ENCODE peak calls at places on chromosomes 13 and 19, in nine cellular contexts. T is fibroblast of lung; I is CD8-positive, alpha-beta memory T cell; R is hepatocyte; M is Peyer's patch; X is ascending aorta; L is thoracic aorta; W is heart right ventricle; Z is CD4-positive, CD25-positive, alpha-beta regulatory T cell. S is an unnamed sample. For H3K4me1, the result is how much of the 10 kb centered on the place peaks cover.

GRCh38 chr19:41175825-41176734 is 16.9 kb upstream of the CYP2S1 start:
- DNase-seq in T (peak), I (no peak), R (peak), M (peak), X (peak), L (no peak), W (no peak), Z (no peak), S (peak)

GRCh38 chr19:51726049-51726448 is 2.3 kb upstream of the HAS1 start:
- DNase-seq in T (peak), I (no peak), R (peak), M (no peak), X (no peak), L (no peak), W (no peak), Z (no peak), S (peak)

GRCh38 chr13:59269476-59269875 is 894.3 kb downstream of the DIAPH3 start:
- DNase-seq in T (peak), I (no peak), R (no peak), M (no peak), X (no peak), L (no peak), W (no peak), Z (no peak), S (no peak)

GRCh38 chr19:10587022-10587838 is at the start of gene AP1M2:
- DNase-seq in T (no peak), I (no peak), R (peak), M (no peak), X (no peak), L (no peak), W (no peak), Z (no peak), S (no peak)

GRCh38 chr13:44188257-44188656 is 185.4 kb upstream of the SERP2 start:
- DNase-seq in T (peak), I (no peak), R (no peak), M (no peak), X (no peak), L (no peak), W (no peak), Z (no peak), S (no peak)

GRCh38 chr19:46015961-46016425 is 6.9 kb downstream of the PGLYRP1 start:
- DNase-seq in T (no peak), I (peak), R (no peak), M (no peak), X (no peak), L (no peak), W (no peak), Z (peak), S (no peak)

GRCh38 chr13:95182570-95183285 is 118.5 kb downstream of the ABCC4 start:
- DNase-seq in T (no peak), I (no peak), R (no peak), M (no peak), X (no peak), L (no peak), W (no peak), Z (no peak), S (no peak)

GRCh38 chr13:51584731-51585191 is 499 bp downstream of the WDFY2 start:
- DNase-seq in T (peak), I (peak), R (peak), M (peak), X (no peak), L (peak), W (peak), Z (peak), S (peak)

GRCh38 chr13:89066868-89067466 is 1395.8 kb downstream of the SLITRK5 start:
- DNase-seq in T (peak), I (peak), R (peak), M (no peak), X (no peak), L (no peak), W (no peak), Z (no peak), S (no peak)

GRCh38 chr13:29847501-29847983 is 2.9 kb downstream of the UBL3 start:
- DNase-seq in T (peak), I (no peak), R (peak), M (no peak), X (no peak), L (no peak), W (peak), Z (no peak), S (no peak)

GRCh38 chr13:82606008-82606407 is 1276.3 kb downstream of the SLITRK1 start:
- DNase-seq in T (no peak), I (no peak), R (no peak), M (no peak), X (no peak), L (no peak), W (no peak), Z (no peak), S (no peak)

GRCh38 chr13:23159205-23159586 is 21.6 kb upstream of the SGCG start:
- DNase-seq in T (peak), I (no peak), R (peak), M (no peak), X (no peak), L (no peak), W (peak), Z (no peak), S (no peak)

GRCh38 chr13:94988654-94989053 is 276.3 kb upstream of the SOX21 start:
- DNase-seq in T (no peak), I (no peak), R (no peak), M (no peak), X (no peak), L (no peak), W (no peak), Z (no peak), S (no peak)

GRCh38 chr13:79581870-79582315 is 100.9 kb downstream of the NDFIP2 start:
- DNase-seq in T (peak), I (no peak), R (no peak), M (no peak), X (no peak), L (no peak), W (peak), Z (no peak), S (peak)

GRCh38 chr19:10568444-10568825 is 344 bp downstream of the CDKN2D start:
- DNase-seq in T (no peak), I (no peak), R (peak), M (peak), X (no peak), L (no peak), W (peak), Z (no peak), S (no peak)

GRCh38 chr19:11064831-11065303 is 24.4 kb upstream of the LDLR start:
- DNase-seq in T (peak), I (no peak), R (no peak), M (no peak), X (no peak), L (no peak), W (no peak), Z (no peak), S (no peak)

GRCh38 chr19:38441660-38442348 is 8.3 kb downstream of the RYR1 start:
- DNase-seq in T (no peak), I (no peak), R (no peak), M (no peak), X (no peak), L (no peak), W (no peak), Z (no peak), S (no peak)

GRCh38 chr19:19737559-19738332 is 4.8 kb upstream of the ZNF14 start:
- DNase-seq in T (no peak), I (no peak), R (no peak), M (no peak), X (no peak), L (no peak), W (no peak), Z (no peak), S (no peak)

GRCh38 chr19:19742773-19743172 is 9.9 kb upstream of the ZNF14 start:
- DNase-seq in T (no peak), I (no peak), R (no peak), M (no peak), X (no peak), L (no peak), W (no peak), Z (no peak), S (no peak)

GRCh38 chr19:19741184-19741583 is 8.3 kb upstream of the ZNF14 start:
- DNase-seq in T (no peak), I (no peak), R (no peak), M (no peak), X (no peak), L (no peak), W (no peak), Z (no peak), S (no peak)

GRCh38 chr19:19740755-19741154 is 7.8 kb upstream of the ZNF14 start:
- DNase-seq in T (no peak), I (no peak), R (no peak), M (no peak), X (no peak), L (no peak), W (no peak), Z (no peak), S (no peak)

DNA sequence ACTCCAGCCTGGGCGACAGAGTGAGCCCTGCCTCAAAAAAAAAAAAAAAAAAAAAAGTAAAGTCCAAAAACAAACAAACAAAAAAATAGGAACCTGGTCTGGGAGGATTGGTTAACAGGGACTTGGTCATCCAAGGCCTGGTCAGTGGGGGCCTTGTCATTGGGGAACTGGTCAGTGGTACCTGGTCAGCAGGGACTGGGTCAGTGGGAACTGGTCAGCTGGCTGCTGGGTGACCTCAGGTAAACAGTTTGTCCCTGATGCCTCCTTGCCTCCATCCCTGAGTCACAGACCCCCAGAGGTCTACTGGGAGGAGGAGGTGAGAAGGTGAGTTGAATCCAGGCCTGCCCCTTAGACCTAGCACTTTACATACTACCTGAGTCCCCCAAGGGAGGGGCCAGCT is 5.7 kb upstream of the ZNF14 start:
- DNase-seq in T (no peak), I (no peak), R (no peak), M (no peak), X (no peak), L (no peak), W (no peak), Z (no peak), S (no peak)
- H3K27ac ChIP-seq in T (no peak), I (no peak), R (no peak), M (no peak), X (no peak), L (no peak), W (no peak), Z (no peak), S (no peak)

GRCh38 chr19:55440411-55441105 is 2.5 kb downstream of the SHISA7 start:
- DNase-seq in T (no peak), I (no peak), R (no peak), M (no peak), X (no peak), L (no peak), W (no peak), Z (no peak), S (peak)

GRCh38 chr19:55442372-55443044 is 592 bp downstream of the SHISA7 start:
- DNase-seq in T (no peak), I (no peak), R (no peak), M (no peak), X (no peak), L (no peak), W (no peak), Z (no peak), S (no peak)

GRCh38 chr19:55441319-55441691 is 1.8 kb downstream of the SHISA7 start:
- DNase-seq in T (no peak), I (no peak), R (no peak), M (no peak), X (no peak), L (no peak), W (no peak), Z (no peak), S (no peak)

GRCh38 chr19:55443045-55443823 is at the start of gene SHISA7:
- DNase-seq in T (no peak), I (no peak), R (no peak), M (no peak), X (no peak), L (no peak), W (no peak), Z (no peak), S (no peak)

GRCh38 chr19:55441692-55442321 is 1.3 kb downstream of the SHISA7 start:
- DNase-seq in T (no peak), I (no peak), R (no peak), M (no peak), X (no peak), L (no peak), W (no peak), Z (no peak), S (peak)
- H3K4me3 ChIP-seq in T (no peak), I (no peak), R (no peak), M (no peak), X (no peak), L (no peak), W (no peak), Z (no peak), S (no peak)

GRCh38 chr13:32134241-32134801 is 102.7 kb downstream of the FRY start:
- DNase-seq in T (peak), I (no peak), R (no peak), M (no peak), X (no peak), L (no peak), W (no peak), Z (no peak), S (no peak)
- H3K4me1 ChIP-seq in T (under half), I (under half), R (under half), M (under half), X (under half), L (under half), W (under half), Z (under half), S (under half)

DNA sequence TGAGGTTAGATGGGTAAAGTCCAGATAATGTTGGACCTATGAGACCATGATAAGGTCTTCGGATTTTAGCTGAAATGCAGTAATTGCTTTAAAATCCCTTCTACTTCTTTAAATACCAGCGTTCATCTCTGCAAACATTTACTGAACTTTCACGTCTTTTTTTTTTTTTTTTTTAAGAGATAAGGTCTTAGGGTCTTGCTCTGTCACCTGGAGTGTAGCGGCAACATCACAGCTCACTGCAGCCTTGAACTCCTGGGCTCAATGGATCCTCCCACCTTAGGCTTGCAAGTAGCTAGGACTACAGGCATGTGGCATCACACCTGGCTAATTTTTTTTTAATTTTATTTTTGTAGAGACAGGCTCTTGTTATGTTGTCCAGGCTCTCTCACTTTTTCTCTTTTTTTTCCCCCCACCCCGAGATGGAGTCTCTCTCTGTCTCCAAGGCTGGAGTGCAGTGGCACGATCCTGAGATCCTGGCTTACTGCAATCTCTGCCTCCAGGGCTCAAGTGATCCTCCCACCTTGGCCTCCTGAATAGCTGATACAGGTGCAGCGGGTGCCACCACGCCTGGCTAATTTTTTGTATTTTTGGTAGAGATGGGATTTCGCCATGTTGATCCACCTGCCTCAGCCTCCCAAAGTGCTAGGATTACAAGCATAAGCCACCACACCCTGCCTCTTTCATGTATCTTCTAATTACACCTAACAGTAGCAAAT is 4.2 kb upstream of the WBP4 start:
- DNase-seq in T (no peak), I (no peak), R (no peak), M (no peak), X (no peak), L (no peak), W (no peak), Z (no peak), S (no peak)
- H3K27ac ChIP-seq in T (no peak), I (no peak), R (no peak), M (no peak), X (no peak), L (no peak), W (no peak), Z (no peak), S (peak)

GRCh38 chr19:57212109-57212508 is 18.7 kb upstream of the AURKC start:
- DNase-seq in T (no peak), I (no peak), R (no peak), M (no peak), X (no peak), L (no peak), W (no peak), Z (no peak), S (no peak)
- H3K4me3 ChIP-seq in T (no peak), I (peak), R (no peak), M (no peak), X (no peak), L (no peak), W (no peak), Z (no peak), S (no peak)

GRCh38 chr19:7260161-7260560 is 34.1 kb downstream of the INSR start:
- DNase-seq in T (no peak), I (no peak), R (no peak), M (no peak), X (no peak), L (no peak), W (no peak), Z (no peak), S (no peak)

GRCh38 chr19:7258042-7258839 is 36.0 kb downstream of the INSR start:
- DNase-seq in T (no peak), I (no peak), R (no peak), M (no peak), X (no peak), L (no peak), W (no peak), Z (no peak), S (no peak)

GRCh38 chr19:7255631-7256030 is 38.6 kb downstream of the INSR start:
- DNase-seq in T (no peak), I (no peak), R (no peak), M (no peak), X (no peak), L (no peak), W (no peak), Z (no peak), S (no peak)

GRCh38 chr19:7257148-7258041 is 36.8 kb downstream of the INSR start:
- DNase-seq in T (peak), I (no peak), R (peak), M (no peak), X (no peak), L (peak), W (peak), Z (no peak), S (no peak)

DNA sequence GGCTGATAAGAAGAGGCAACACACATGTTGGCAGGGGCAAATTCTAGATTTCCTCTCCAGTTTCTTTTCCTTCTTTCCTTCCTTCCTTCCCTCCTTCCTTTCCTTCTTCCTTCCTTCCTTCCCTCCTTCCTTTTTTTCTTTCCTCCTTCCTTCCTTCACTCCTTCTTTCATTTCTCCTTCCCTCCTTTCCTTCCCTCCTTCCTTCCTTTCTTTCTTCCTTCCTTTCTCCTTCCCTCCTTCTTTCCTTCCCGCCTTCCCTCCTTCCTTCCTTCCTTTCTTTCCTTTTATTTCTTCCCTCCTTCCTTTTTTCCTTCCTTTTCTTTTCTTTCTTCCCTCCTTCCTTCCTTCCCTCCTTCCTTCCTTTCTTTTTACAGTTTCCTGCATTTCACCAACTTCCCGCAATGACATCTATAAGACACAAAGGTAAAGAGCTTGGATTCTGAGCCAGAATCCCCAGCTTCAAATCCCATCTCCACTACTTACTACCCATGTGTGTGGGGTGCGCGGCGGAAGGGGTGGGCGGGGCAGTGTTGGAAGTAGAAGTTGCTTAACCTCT is 35.3 kb downstream of the INSR start:
- DNase-seq in T (no peak), I (no peak), R (no peak), M (no peak), X (no peak), L (no peak), W (no peak), Z (no peak), S (no peak)
- H3K4me1 ChIP-seq in T (under half), I (under half), R (under half), M (under half), X (under half), L (under half), W (under half), Z (under half), S (under half)

GRCh38 chr19:16338470-16339360 is 14.1 kb downstream of the KLF2 start:
- DNase-seq in T (peak), I (peak), R (no peak), M (peak), X (peak), L (peak), W (no peak), Z (peak), S (peak)
- H3K27ac ChIP-seq in T (peak), I (peak), R (no peak), M (no peak), X (peak), L (peak), W (peak), Z (peak), S (peak)

DNA sequence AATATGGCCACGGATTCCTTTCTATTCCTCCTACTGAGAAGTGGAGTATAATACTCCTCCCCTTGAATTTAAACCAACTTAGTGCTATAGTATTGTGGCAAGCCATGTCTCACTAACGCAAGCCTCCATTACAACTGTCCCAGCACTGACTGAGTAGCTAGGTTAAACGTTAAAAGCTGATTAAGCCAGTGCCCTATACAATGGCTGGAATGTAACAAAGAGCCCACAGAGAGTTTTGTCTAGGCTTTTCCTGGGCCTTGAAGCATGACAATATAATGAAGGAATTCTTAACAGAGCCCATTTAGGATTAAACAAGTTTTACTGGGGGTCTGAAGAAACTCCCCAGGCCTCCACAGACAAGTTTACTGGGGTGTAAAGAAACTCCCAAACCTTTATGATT is 254.5 kb upstream of the DACH1 start:
- DNase-seq in T (no peak), I (no peak), R (no peak), M (no peak), X (no peak), L (no peak), W (no peak), Z (no peak), S (no peak)
- H3K4me3 ChIP-seq in T (no peak), I (no peak), R (no peak), M (no peak), X (no peak), L (no peak), W (no peak), Z (no peak), S (no peak)

DNA sequence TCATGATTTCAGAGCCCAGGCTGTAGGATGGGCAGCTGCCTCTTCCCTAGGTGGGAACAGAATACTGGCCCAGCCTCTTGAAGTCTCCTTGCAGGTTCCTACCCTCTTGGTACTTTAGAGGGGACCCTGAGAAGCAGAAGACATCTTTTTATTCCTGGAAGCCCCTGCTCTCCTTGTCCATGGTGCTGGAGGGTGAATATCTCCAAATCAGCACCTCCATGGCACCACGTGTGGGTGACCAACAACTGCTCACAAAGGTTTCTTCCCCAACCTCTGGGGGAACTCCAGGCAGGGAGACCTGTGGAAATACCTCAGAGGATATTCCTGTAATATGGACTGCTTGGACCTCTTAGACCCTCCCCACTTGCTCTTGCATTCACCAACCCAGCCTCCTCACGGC is 48.1 kb upstream of the TSHZ3 start:
- DNase-seq in T (no peak), I (no peak), R (no peak), M (no peak), X (no peak), L (no peak), W (no peak), Z (no peak), S (no peak)
- H3K4me1 ChIP-seq in T (under half), I (under half), R (under half), M (under half), X (under half), L (under half), W (under half), Z (under half), S (under half)

DNA sequence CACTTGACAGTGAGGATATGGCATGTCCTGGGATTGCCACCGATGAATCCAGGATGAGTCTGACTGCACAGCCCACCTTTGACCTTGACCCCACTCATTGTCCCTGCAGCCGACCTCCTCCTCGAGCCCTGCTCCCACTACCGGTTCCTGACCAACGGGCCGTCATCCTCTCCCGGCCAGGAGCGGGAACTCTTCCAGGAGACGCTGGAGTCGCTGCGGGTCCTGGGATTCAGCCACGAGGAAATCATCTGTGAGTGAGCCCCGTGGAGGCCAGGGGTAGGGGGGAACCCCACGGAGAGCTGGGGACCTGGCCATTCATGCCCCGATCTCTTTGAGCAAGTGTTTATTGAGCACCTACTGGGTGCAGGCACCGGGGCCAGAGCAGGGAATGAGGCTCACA is 28.4 kb downstream of the MYH14 start:
- DNase-seq in T (no peak), I (no peak), R (no peak), M (no peak), X (no peak), L (no peak), W (no peak), Z (no peak), S (no peak)
- H3K27ac ChIP-seq in T (no peak), I (no peak), R (no peak), M (no peak), X (no peak), L (no peak), W (no peak), Z (no peak), S (no peak)

S was measured in right cardiac atrium.